ENCODE peak calls at places on chromosomes 6 and 20, in six cellular contexts. B is astrocyte of the spinal cord, Y is mammary epithelial cell, E is epithelial cell of prostate, Q is lung microvascular endothelial cell, O is GM13976. K is an unnamed sample.

GRCh38 chr6:154932562-154933027 is 62.5 kb upstream of the TIAM2 start:
- DNase-seq in B (peak; percentile 75), Y (peak; percentile 62), E (peak; percentile 24), Q (peak; percentile 62), O (no peak), K (peak; percentile 64)

GRCh38 chr6:157753291-157753690 is 69.8 kb upstream of the SNX9 start:
- DNase-seq in B (no peak), Y (peak; percentile 53), E (no peak), Q (no peak), O (no peak), K (no peak)

GRCh38 chr20:15446373-15446772 is 1109.0 kb upstream of the FLRT3 start:
- DNase-seq in B (peak; percentile 0), Y (peak; percentile 84), E (no peak), Q (no peak), O (no peak), K (no peak)

GRCh38 chr20:48051810-48052491 is 266.7 kb upstream of the SULF2 start:
- DNase-seq in B (peak; percentile 67), Y (peak; percentile 85), E (peak; percentile 54), Q (peak; percentile 85), O (no peak), K (peak; percentile 34)

GRCh38 chr6:6366778-6367177 is 46.3 kb upstream of the F13A1 start:
- DNase-seq in B (no peak), Y (no peak), E (no peak), Q (no peak), O (no peak), K (peak; percentile 47)

GRCh38 chr6:25628471-25629201 is 23.4 kb upstream of the SCGN start:
- DNase-seq in B (no peak), Y (no peak), E (no peak), Q (no peak), O (no peak), K (no peak)

GRCh38 chr6:1082040-1082935 is 229.6 kb upstream of the FOXQ1 start:
- DNase-seq in B (no peak), Y (peak; percentile 74), E (peak; percentile 77), Q (no peak), O (no peak), K (peak; percentile 79)

GRCh38 chr6:75283907-75284284 is 696 bp downstream of the TMEM30A start:
- DNase-seq in B (no peak), Y (no peak), E (no peak), Q (no peak), O (no peak), K (peak; percentile 52)

GRCh38 chr6:116413357-116413756 is 42.6 kb downstream of the DSE start:
- DNase-seq in B (no peak), Y (no peak), E (no peak), Q (no peak), O (no peak), K (no peak)

GRCh38 chr6:24918641-24919403 is 16.9 kb downstream of the RIPOR2 start:
- DNase-seq in B (no peak), Y (no peak), E (no peak), Q (no peak), O (no peak), K (no peak)

GRCh38 chr20:10263385-10264165 is 44.9 kb downstream of the SNAP25 start:
- DNase-seq in B (peak; percentile 40), Y (no peak), E (no peak), Q (no peak), O (no peak), K (no peak)

GRCh38 chr6:116714296-116714695 is 33.3 kb downstream of the KPNA5 start:
- DNase-seq in B (no peak), Y (no peak), E (no peak), Q (no peak), O (no peak), K (no peak)

GRCh38 chr20:36676701-36677421 is 30.9 kb upstream of the SLA2 start:
- DNase-seq in B (no peak), Y (no peak), E (no peak), Q (no peak), O (no peak), K (no peak)

GRCh38 chr6:133964052-133964451 is 11.0 kb downstream of the TBPL1 start:
- DNase-seq in B (peak; percentile 92), Y (peak; percentile 58), E (peak; percentile 50), Q (peak; percentile 86), O (peak; percentile 25), K (peak; percentile 17)

GRCh38 chr6:33278392-33278741 is 1.4 kb downstream of the B3GALT4 start:
- DNase-seq in B (no peak), Y (no peak), E (no peak), Q (no peak), O (no peak), K (no peak)

GRCh38 chr20:46264391-46265266 is 43.7 kb downstream of the CDH22 start:
- DNase-seq in B (no peak), Y (no peak), E (no peak), Q (no peak), O (no peak), K (no peak)

GRCh38 chr6:19297880-19298279 is 539.3 kb upstream of the ID4 start:
- DNase-seq in B (no peak), Y (peak; percentile 81), E (peak; percentile 68), Q (no peak), O (no peak), K (peak; percentile 31)

K was measured in kidney glomerular epithelial cell.